ENCODE peak calls at places on chromosomes 12 and 14, in five cellular contexts. One of them, this sample, is unnamed.

GRCh38 chr14:73829526-73830431 is 21.9 kb upstream of the PTGR2 start:
- DNase-seq in BJ: no peak
- DNase-seq in fibroblast of villous mesenchyme: peak; percentile 70
- DNase-seq in fibroblast of lung: peak; percentile 77
- DNase-seq in A673: no peak
- DNase-seq in this sample: peak; percentile 69

GRCh38 chr12:101051901-101052550 is 158.0 kb downstream of the SLC5A8 start:
- DNase-seq in fibroblast of villous mesenchyme: peak; percentile 65
- DNase-seq in A673: peak; percentile 35
- DNase-seq in fibroblast of lung: peak; percentile 74
- DNase-seq in BJ: peak; percentile 67
- DNase-seq in this sample: peak; percentile 97

GRCh38 chr12:4829161-4829792 is 80.4 kb upstream of the KCNA1 start:
- DNase-seq in fibroblast of villous mesenchyme: no peak
- DNase-seq in BJ: no peak
- DNase-seq in fibroblast of lung: no peak
- DNase-seq in A673: no peak
- DNase-seq in this sample: no peak

GRCh38 chr14:55398679-55399078 is 13.0 kb downstream of the ATG14 start:
- DNase-seq in fibroblast of lung: peak; percentile 99
- DNase-seq in BJ: peak; percentile 91
- DNase-seq in fibroblast of villous mesenchyme: peak; percentile 92
- DNase-seq in A673: peak; percentile 6
- DNase-seq in this sample: peak; percentile 96

GRCh38 chr14:93549578-93549977 is 118.8 kb downstream of the UNC79 start:
- DNase-seq in BJ: no peak
- DNase-seq in fibroblast of villous mesenchyme: no peak
- DNase-seq in fibroblast of lung: no peak
- DNase-seq in A673: peak; percentile 45
- DNase-seq in this sample: no peak

GRCh38 chr12:52279683-52280318 is 5.4 kb downstream of the KRT86 start:
- DNase-seq in A673: no peak
- DNase-seq in fibroblast of lung: no peak
- DNase-seq in BJ: no peak
- DNase-seq in fibroblast of villous mesenchyme: no peak
- DNase-seq in this sample: peak; percentile 53

GRCh38 chr12:27012239-27012981 is 1.8 kb downstream of the TM7SF3 start:
- DNase-seq in fibroblast of villous mesenchyme: no peak
- DNase-seq in BJ: no peak
- DNase-seq in A673: no peak
- DNase-seq in fibroblast of lung: no peak
- DNase-seq in this sample: no peak

GRCh38 chr12:122366685-122367475 is 55.6 kb downstream of the CLIP1 start:
- DNase-seq in A673: peak; percentile 87
- DNase-seq in fibroblast of lung: peak; percentile 90
- DNase-seq in BJ: peak; percentile 92
- DNase-seq in fibroblast of villous mesenchyme: peak; percentile 96
- DNase-seq in this sample: peak; percentile 96

GRCh38 chr12:122203301-122203967 is at the start of gene B3GNT4:
- DNase-seq in fibroblast of lung: peak; percentile 42
- DNase-seq in BJ: no peak
- DNase-seq in A673: peak; percentile 75
- DNase-seq in fibroblast of villous mesenchyme: peak; percentile 37
- DNase-seq in this sample: peak; percentile 27

GRCh38 chr12:129550353-129550752 is 353.5 kb downstream of the TMEM132D start:
- DNase-seq in BJ: no peak
- DNase-seq in A673: no peak
- DNase-seq in fibroblast of lung: no peak
- DNase-seq in fibroblast of villous mesenchyme: no peak
- DNase-seq in this sample: no peak

GRCh38 chr14:99463974-99464373 is 16.7 kb downstream of the SETD3 start:
- DNase-seq in fibroblast of villous mesenchyme: no peak
- DNase-seq in fibroblast of lung: no peak
- DNase-seq in BJ: no peak
- DNase-seq in A673: no peak
- DNase-seq in this sample: no peak

GRCh38 chr12:56220611-56221232 is 1.0 kb downstream of the RNF41 start:
- DNase-seq in A673: no peak
- DNase-seq in BJ: no peak
- DNase-seq in fibroblast of lung: peak; percentile 57
- DNase-seq in fibroblast of villous mesenchyme: peak; percentile 65
- DNase-seq in this sample: peak; percentile 80

GRCh38 chr12:46516933-46517578 is 144.5 kb upstream of the SLC38A2 start:
- DNase-seq in fibroblast of lung: no peak
- DNase-seq in fibroblast of villous mesenchyme: no peak
- DNase-seq in A673: no peak
- DNase-seq in BJ: no peak
- DNase-seq in this sample: no peak

GRCh38 chr12:4133029-4133428 is 140.5 kb upstream of the CCND2 start:
- DNase-seq in A673: no peak
- DNase-seq in BJ: no peak
- DNase-seq in fibroblast of villous mesenchyme: no peak
- DNase-seq in fibroblast of lung: no peak
- DNase-seq in this sample: no peak

GRCh38 chr12:50041461-50041860 is 15.9 kb upstream of the ASIC1 start:
- DNase-seq in fibroblast of villous mesenchyme: no peak
- DNase-seq in BJ: no peak
- DNase-seq in fibroblast of lung: no peak
- DNase-seq in A673: no peak
- DNase-seq in this sample: no peak

GRCh38 chr12:81644503-81644902 is 114.6 kb downstream of the PPFIA2 start:
- DNase-seq in BJ: no peak
- DNase-seq in fibroblast of lung: peak; percentile 65
- DNase-seq in A673: peak; percentile 65
- DNase-seq in fibroblast of villous mesenchyme: peak; percentile 47
- DNase-seq in this sample: peak; percentile 48

GRCh38 chr12:15819644-15820437 is 30.7 kb upstream of the EPS8 start:
- DNase-seq in fibroblast of lung: no peak
- DNase-seq in A673: no peak
- DNase-seq in fibroblast of villous mesenchyme: no peak
- DNase-seq in BJ: no peak
- DNase-seq in this sample: no peak

GRCh38 chr14:69424139-69424923 is 25.8 kb downstream of the SLC39A9 start:
- DNase-seq in fibroblast of villous mesenchyme: peak; percentile 39
- DNase-seq in BJ: no peak
- DNase-seq in A673: no peak
- DNase-seq in fibroblast of lung: peak; percentile 12
- DNase-seq in this sample: peak; percentile 17

GRCh38 chr12:5872745-5873144 is 72.3 kb downstream of the ANO2 start:
- DNase-seq in fibroblast of villous mesenchyme: peak; percentile 3
- DNase-seq in A673: peak; percentile 7
- DNase-seq in BJ: no peak
- DNase-seq in fibroblast of lung: peak; percentile 3
- DNase-seq in this sample: peak; percentile 35

GRCh38 chr12:2963760-2964292 is 4.6 kb downstream of the TEAD4 start:
- DNase-seq in fibroblast of villous mesenchyme: peak; percentile 23
- DNase-seq in fibroblast of lung: peak; percentile 39
- DNase-seq in A673: no peak
- DNase-seq in BJ: no peak
- DNase-seq in this sample: no peak

GRCh38 chr12:68675098-68675842 is 11.5 kb upstream of the NUP107 start:
- DNase-seq in A673: peak; percentile 47
- DNase-seq in BJ: no peak
- DNase-seq in fibroblast of villous mesenchyme: no peak
- DNase-seq in fibroblast of lung: no peak
- DNase-seq in this sample: peak; percentile 60

GRCh38 chr12:15772405-15773018 is 16.7 kb downstream of the EPS8 start:
- DNase-seq in fibroblast of villous mesenchyme: peak; percentile 40
- DNase-seq in BJ: no peak
- DNase-seq in fibroblast of lung: peak; percentile 53
- DNase-seq in A673: peak; percentile 54
- DNase-seq in this sample: peak; percentile 49

GRCh38 chr12:47028981-47029708 is 50.3 kb upstream of the PCED1B start:
- DNase-seq in BJ: no peak
- DNase-seq in fibroblast of lung: no peak
- DNase-seq in fibroblast of villous mesenchyme: no peak
- DNase-seq in A673: no peak
- DNase-seq in this sample: no peak

GRCh38 chr14:22981090-22982012 is 1.0 kb downstream of the AJUBA start:
- DNase-seq in fibroblast of villous mesenchyme: no peak
- DNase-seq in fibroblast of lung: no peak
- DNase-seq in A673: no peak
- DNase-seq in BJ: no peak
- DNase-seq in this sample: no peak
- H3K4me3 ChIP-seq in fibroblast of villous mesenchyme: peak overlapping the region; percentile 94
- H3K4me3 ChIP-seq in fibroblast of lung: peak overlapping the region; percentile 87
- H3K4me3 ChIP-seq in A673: peak overlapping the region; percentile 86
- H3K4me3 ChIP-seq in BJ: peak overlapping the region; percentile 90
- H3K4me3 ChIP-seq in this sample: peak overlapping the region; percentile 91

DNA sequence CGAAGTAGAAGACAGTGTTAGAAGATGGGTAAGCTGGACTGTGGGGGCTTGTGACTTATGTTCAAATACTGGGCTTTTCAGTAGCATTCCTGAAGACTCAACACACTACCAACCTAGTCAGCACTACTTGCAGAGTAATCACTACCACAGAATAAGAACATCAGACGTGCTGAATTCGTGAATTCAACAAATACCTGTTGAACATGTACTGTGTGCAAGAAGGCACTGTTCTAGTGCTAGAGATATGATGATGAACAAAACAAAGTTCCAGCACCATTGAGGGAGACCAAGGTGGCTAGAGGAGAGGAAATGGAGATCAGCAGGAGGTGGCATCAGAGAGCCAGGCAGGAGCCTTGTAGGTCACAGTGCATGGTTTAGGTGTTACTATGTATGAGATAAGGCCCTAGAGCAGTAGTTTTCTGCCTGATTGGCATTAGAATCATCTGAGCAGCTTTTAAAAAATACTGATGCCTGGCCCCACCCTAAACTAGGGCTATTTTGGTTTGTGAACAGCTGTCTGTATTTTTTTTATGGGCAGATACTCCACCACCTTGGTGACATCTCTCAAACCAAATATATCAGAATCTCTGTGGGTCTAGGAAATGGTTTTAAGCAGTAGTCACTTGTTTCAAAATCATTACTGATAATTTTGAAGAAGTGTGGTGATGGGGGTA is 26.8 kb downstream of the FERMT2 start:
- DNase-seq in fibroblast of villous mesenchyme: no peak
- DNase-seq in A673: no peak
- DNase-seq in fibroblast of lung: no peak
- DNase-seq in BJ: no peak
- DNase-seq in this sample: no peak
- TF ChIP-seq CTCF in fibroblast of villous mesenchyme: no peak
- TF ChIP-seq CTCF in A673: no peak
- TF ChIP-seq CTCF in fibroblast of lung: no peak
- TF ChIP-seq CTCF in BJ: peak; percentile 3
- TF ChIP-seq CTCF in this sample: peak; percentile 12

DNA sequence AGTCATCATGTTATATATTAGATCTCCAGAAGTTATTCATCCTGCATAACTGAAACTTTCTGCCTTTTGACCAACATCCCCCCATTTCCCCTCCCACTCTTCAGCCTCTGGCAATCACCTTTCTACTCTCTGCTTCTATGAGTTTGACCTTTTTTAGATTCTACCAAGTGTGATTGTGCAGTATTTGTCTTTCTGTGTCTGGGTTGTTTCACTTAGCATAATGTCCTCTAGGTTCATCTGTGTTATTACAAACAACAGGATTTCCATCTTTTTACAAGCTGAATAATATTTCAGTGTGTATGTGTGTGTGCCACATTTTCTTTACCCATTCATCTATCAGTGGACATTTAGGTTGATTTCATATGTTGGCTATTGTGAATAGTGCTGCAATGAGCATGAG is 11.2 kb upstream of the WSCD2 start:
- DNase-seq in A673: no peak
- DNase-seq in BJ: no peak
- DNase-seq in fibroblast of lung: no peak
- DNase-seq in fibroblast of villous mesenchyme: no peak
- DNase-seq in this sample: no peak
- H3K4me3 ChIP-seq in A673: no peak overlapping the region
- H3K4me3 ChIP-seq in BJ: no peak overlapping the region
- H3K4me3 ChIP-seq in fibroblast of lung: no peak overlapping the region
- H3K4me3 ChIP-seq in fibroblast of villous mesenchyme: no peak overlapping the region
- H3K4me3 ChIP-seq in this sample: no peak overlapping the region

GRCh38 chr12:109899783-109900751 is at the start of gene TCHP:
- DNase-seq in fibroblast of villous mesenchyme: peak; percentile 90
- DNase-seq in fibroblast of lung: peak; percentile 90
- DNase-seq in BJ: peak; percentile 51
- DNase-seq in A673: peak; percentile 94
- DNase-seq in this sample: peak; percentile 84
- TF ChIP-seq CTCF in fibroblast of villous mesenchyme: peak; percentile 36
- TF ChIP-seq CTCF in fibroblast of lung: peak; percentile 40
- TF ChIP-seq CTCF in BJ: peak; percentile 57
- TF ChIP-seq CTCF in A673: peak; percentile 48
- TF ChIP-seq CTCF in this sample: peak; percentile 56

GRCh38 chr14:50794063-50794645 is 36.8 kb downstream of the NIN start:
- DNase-seq in A673: no peak
- DNase-seq in fibroblast of lung: no peak
- DNase-seq in BJ: no peak
- DNase-seq in fibroblast of villous mesenchyme: peak; percentile 72
- DNase-seq in this sample: no peak

GRCh38 chr14:50792634-50793068 is 38.3 kb downstream of the NIN start:
- DNase-seq in fibroblast of lung: no peak
- DNase-seq in BJ: no peak
- DNase-seq in fibroblast of villous mesenchyme: no peak
- DNase-seq in A673: no peak
- DNase-seq in this sample: no peak

GRCh38 chr14:50792058-50792477 is 38.9 kb downstream of the NIN start:
- DNase-seq in BJ: no peak
- DNase-seq in A673: no peak
- DNase-seq in fibroblast of villous mesenchyme: peak; percentile 79
- DNase-seq in fibroblast of lung: no peak
- DNase-seq in this sample: no peak

GRCh38 chr14:50791201-50791600 is 39.8 kb downstream of the NIN start:
- DNase-seq in fibroblast of villous mesenchyme: no peak
- DNase-seq in BJ: no peak
- DNase-seq in A673: no peak
- DNase-seq in fibroblast of lung: no peak
- DNase-seq in this sample: no peak

DNA sequence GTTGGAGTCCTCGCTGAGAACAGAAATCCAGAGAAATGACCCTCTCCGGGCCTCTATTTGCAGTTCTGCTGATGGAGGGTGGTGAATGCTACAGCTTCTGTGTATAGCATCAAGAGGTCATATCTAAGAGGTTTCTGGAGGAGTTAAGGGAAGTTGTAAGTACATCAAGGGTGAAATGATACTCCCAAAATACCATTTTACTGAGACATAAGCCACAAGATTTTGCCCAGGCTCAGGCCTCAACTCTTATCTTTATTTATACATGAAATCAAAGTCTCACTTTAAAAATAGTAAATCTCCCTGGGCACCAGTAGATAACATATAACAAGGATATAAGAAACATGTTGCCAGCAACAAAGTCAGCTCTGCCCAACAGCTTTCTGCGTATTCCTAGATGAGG is 40.4 kb downstream of the NIN start:
- DNase-seq in fibroblast of villous mesenchyme: peak; percentile 87
- DNase-seq in fibroblast of lung: no peak
- DNase-seq in A673: no peak
- DNase-seq in BJ: no peak
- DNase-seq in this sample: no peak
- H3K4me3 ChIP-seq in fibroblast of villous mesenchyme: no peak overlapping the region
- H3K4me3 ChIP-seq in fibroblast of lung: no peak overlapping the region
- H3K4me3 ChIP-seq in A673: no peak overlapping the region
- H3K4me3 ChIP-seq in BJ: no peak overlapping the region
- H3K4me3 ChIP-seq in this sample: no peak overlapping the region